ENCODE peak calls at places on chromosomes 1 and 21, in six cellular contexts. M is IMR-90, Z is transverse colon, X is HFFc6, J is heart left ventricle, P is GM12878. U is an unnamed sample.

GRCh38 chr1:202671388-202671787 is 38.9 kb downstream of the SYT2 start:
- DNase-seq in Z (peak), P (no peak), X (peak), M (no peak), J (no peak), U (no peak)

GRCh38 chr1:3038113-3038551 is 16.9 kb downstream of the ACTRT2 start:
- DNase-seq in J (peak), P (no peak), Z (no peak), M (no peak), X (no peak), U (no peak)

GRCh38 chr21:44846485-44847260 is 26.8 kb downstream of the PTTG1IP start:
- DNase-seq in J (peak), P (no peak), M (peak), X (peak), Z (peak), U (no peak)

GRCh38 chr1:227893696-227894305 is 53.9 kb downstream of the WNT9A start:
- DNase-seq in P (no peak), Z (no peak), X (no peak), J (peak), M (no peak), U (no peak)

GRCh38 chr1:19648689-19649088 is 4.6 kb downstream of the NBL1 start:
- DNase-seq in Z (peak), M (no peak), J (no peak), X (no peak), P (no peak), U (no peak)

GRCh38 chr1:231699769-231700168 is 73.2 kb downstream of the DISC1 start:
- DNase-seq in J (no peak), X (no peak), P (no peak), Z (no peak), M (peak), U (no peak)

GRCh38 chr1:89070509-89070908 is 5.5 kb upstream of the GBP1 start:
- DNase-seq in Z (no peak), X (no peak), J (no peak), P (no peak), M (no peak), U (no peak)

GRCh38 chr1:162882248-162882666 is 21.3 kb upstream of the CCDC190 start:
- DNase-seq in Z (no peak), P (no peak), J (no peak), X (no peak), M (no peak), U (no peak)

GRCh38 chr1:162040657-162041056 is 17.0 kb upstream of the OLFML2B start:
- DNase-seq in X (peak), Z (no peak), J (no peak), M (peak), P (no peak), U (no peak)

GRCh38 chr21:33383056-33383888 is 19.9 kb upstream of the IFNGR2 start:
- DNase-seq in Z (peak), J (peak), M (peak), X (peak), P (peak), U (no peak)

GRCh38 chr1:156858555-156858956 is 361 bp downstream of the INSRR start:
- DNase-seq in P (no peak), X (no peak), J (no peak), M (no peak), Z (no peak), U (no peak)

GRCh38 chr1:201912832-201913231 is 24.1 kb downstream of the SHISA4 start:
- DNase-seq in P (no peak), J (no peak), X (no peak), Z (peak), M (peak), U (no peak)

GRCh38 chr1:64966158-64966963 is at the start of gene JAK1:
- DNase-seq in P (no peak), X (peak), Z (peak), J (peak), M (peak), U (peak)

GRCh38 chr1:213983589-213984386 is 4.0 kb upstream of the PROX1 start:
- DNase-seq in P (no peak), X (no peak), Z (no peak), M (no peak), J (no peak), U (peak)

GRCh38 chr1:145824499-145824842 is 471 bp downstream of the POLR3C start:
- DNase-seq in Z (no peak), X (no peak), J (no peak), P (no peak), M (no peak), U (no peak)

GRCh38 chr1:168297019-168297418 is 16.3 kb downstream of the TBX19 start:
- DNase-seq in P (no peak), M (no peak), J (no peak), X (no peak), Z (no peak), U (no peak)

GRCh38 chr1:101121515-101121914 is 95.9 kb upstream of the DPH5 start:
- DNase-seq in M (no peak), Z (no peak), P (no peak), X (no peak), J (no peak), U (no peak)

GRCh38 chr1:54340434-54340833 is 65.8 kb downstream of the SSBP3 start:
- DNase-seq in P (no peak), X (no peak), Z (no peak), J (no peak), M (no peak), U (no peak)

GRCh38 chr1:54341763-54342162 is 64.4 kb downstream of the SSBP3 start:
- DNase-seq in X (no peak), M (no peak), P (no peak), J (no peak), Z (no peak), U (no peak)

GRCh38 chr1:54342306-54342705 is 63.9 kb downstream of the SSBP3 start:
- DNase-seq in P (no peak), Z (peak), X (no peak), M (no peak), J (no peak), U (no peak)

GRCh38 chr1:54339126-54339525 is 67.1 kb downstream of the SSBP3 start:
- DNase-seq in X (no peak), P (no peak), M (no peak), J (no peak), Z (no peak), U (no peak)

GRCh38 chr1:54340876-54341275 is 65.3 kb downstream of the SSBP3 start:
- DNase-seq in Z (no peak), P (no peak), M (no peak), J (no peak), X (no peak), U (no peak)
- TF ChIP-seq CTCF in Z (no peak), P (no peak), M (no peak), J (no peak), X (no peak), U (no peak)

GRCh38 chr1:28359592-28360239 is 9.8 kb upstream of the PHACTR4 start:
- DNase-seq in J (peak), Z (peak), P (no peak), X (peak), M (peak), U (peak)
- TF ChIP-seq CTCF in J (peak), Z (peak), P (peak), X (peak), M (peak), U (peak)

DNA sequence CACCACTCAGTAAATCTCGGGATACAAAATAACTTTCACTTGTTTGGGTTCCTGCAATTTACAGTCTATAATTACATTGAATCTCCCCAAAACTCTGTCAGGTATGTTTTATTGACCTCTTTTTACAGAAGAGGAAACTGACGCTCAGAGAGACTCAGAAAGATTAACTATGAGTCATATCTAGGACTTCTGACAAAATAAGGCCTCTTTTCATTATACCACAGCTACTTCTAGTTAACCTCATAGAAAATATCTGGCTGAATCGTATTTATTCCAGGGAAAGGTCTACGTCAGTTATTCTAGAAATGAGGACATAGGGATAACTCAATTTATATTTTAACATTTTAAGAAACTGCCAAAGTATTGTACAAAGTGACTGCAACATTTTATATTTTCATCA is 211.1 kb upstream of the FAM78B start:
- DNase-seq in P (no peak), X (no peak), J (no peak), M (no peak), Z (no peak), U (no peak)
- TF ChIP-seq CTCF in P (no peak), X (no peak), J (no peak), M (no peak), Z (no peak), U (no peak)

GRCh38 chr21:36320421-36321324 is 676 bp downstream of the MORC3 start:
- DNase-seq in P (peak), J (peak), M (peak), X (peak), Z (peak), U (peak)

GRCh38 chr21:36322083-36322424 is 2.1 kb downstream of the MORC3 start:
- DNase-seq in X (no peak), P (no peak), M (no peak), Z (no peak), J (no peak), U (no peak)

GRCh38 chr21:36316872-36317484 is 3.0 kb upstream of the MORC3 start:
- DNase-seq in J (no peak), P (no peak), X (no peak), M (no peak), Z (no peak), U (no peak)

GRCh38 chr21:36321325-36322082 is 1.5 kb downstream of the MORC3 start:
- DNase-seq in Z (no peak), M (peak), P (no peak), J (no peak), X (no peak), U (peak)

DNA sequence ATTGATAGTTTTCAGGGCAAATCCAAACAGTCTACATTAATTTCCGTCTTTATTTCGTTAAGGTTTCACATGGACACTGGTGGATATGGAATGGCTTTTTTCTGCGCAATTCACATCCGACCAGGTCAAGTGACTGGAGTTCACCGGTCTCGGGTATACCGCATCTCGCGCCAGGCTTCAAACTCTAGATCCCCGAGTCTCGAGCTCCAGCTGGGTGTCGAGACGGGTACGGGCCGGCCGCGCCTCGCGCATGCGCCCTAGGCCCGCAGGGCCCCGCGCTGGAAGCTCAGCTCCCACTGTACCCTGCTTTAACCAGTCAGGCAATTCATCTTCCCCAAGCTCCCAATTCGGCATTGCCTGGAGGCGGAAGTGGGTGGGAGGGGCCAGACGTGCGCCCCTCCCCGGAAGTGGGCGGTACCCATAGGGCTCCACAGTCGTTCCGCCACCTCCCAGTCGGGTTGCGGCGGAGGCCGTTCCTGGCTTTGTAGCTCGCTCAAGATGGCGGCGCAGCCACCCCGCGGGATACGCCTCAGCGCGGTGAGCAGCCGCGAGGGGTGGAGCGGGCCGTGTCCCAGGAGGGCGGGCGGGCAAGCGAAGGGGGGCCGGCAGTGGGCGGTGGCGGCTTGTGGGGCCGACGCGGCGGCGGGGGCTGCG is at the start of gene MORC3:
- DNase-seq in M (peak), Z (peak), X (peak), J (peak), P (peak), U (peak)
- TF ChIP-seq CTCF in M (no peak), Z (no peak), X (no peak), J (no peak), P (no peak), U (no peak)

GRCh38 chr1:215181518-215181917 is 99.0 kb downstream of the KCNK2 start:
- DNase-seq in P (no peak), Z (no peak), J (no peak), X (no peak), M (no peak), U (no peak)
- TF ChIP-seq CTCF in P (no peak), Z (no peak), J (no peak), X (no peak), M (no peak), U (no peak)

GRCh38 chr1:35855016-35855700 is 27.9 kb upstream of the AGO1 start:
- DNase-seq in Z (no peak), X (no peak), J (no peak), P (no peak), M (no peak), U (no peak)
- TF ChIP-seq CTCF in Z (no peak), X (peak), J (no peak), P (no peak), M (no peak), U (no peak)

GRCh38 chr1:33841516-33841915 is 22.4 kb upstream of the HMGB4 start:
- DNase-seq in M (no peak), P (no peak), Z (no peak), X (no peak), J (no peak), U (no peak)

GRCh38 chr1:33836911-33837310 is 27.0 kb upstream of the HMGB4 start:
- DNase-seq in J (no peak), M (no peak), Z (no peak), X (no peak), P (no peak), U (no peak)

GRCh38 chr1:33846861-33847260 is 17.0 kb upstream of the HMGB4 start:
- DNase-seq in P (no peak), M (no peak), Z (no peak), J (no peak), X (no peak), U (no peak)

GRCh38 chr1:33848205-33848604 is 15.7 kb upstream of the HMGB4 start:
- DNase-seq in M (no peak), J (no peak), P (no peak), X (no peak), Z (no peak), U (no peak)

DNA sequence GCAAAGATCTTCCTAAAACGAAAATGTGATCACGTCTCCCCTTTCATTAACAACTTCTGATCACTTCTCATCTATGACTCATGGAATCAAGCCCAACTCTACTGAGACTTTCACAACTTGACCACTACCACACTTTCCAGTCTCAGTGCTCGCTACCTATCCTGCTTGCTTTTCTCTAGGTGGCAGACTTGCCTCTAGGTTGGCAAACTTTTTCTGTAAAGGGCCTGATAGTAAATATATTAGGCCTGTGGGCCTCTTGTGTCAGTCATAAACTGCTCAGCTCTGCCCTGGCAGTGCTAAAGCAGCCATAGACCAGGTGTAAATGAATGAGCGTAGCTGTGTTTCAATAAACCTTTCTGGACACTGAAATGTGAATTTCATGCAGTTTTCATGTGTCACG is 21.5 kb upstream of the HMGB4 start:
- DNase-seq in Z (no peak), X (no peak), M (no peak), P (no peak), J (no peak), U (no peak)
- TF ChIP-seq CTCF in Z (no peak), X (no peak), M (no peak), P (no peak), J (no peak), U (no peak)

GRCh38 chr1:61269648-61270047 is 187.3 kb downstream of the NFIA start:
- DNase-seq in M (no peak), P (no peak), J (no peak), Z (no peak), X (no peak), U (no peak)

GRCh38 chr1:61271412-61271789 is 189.0 kb downstream of the NFIA start:
- DNase-seq in X (no peak), M (no peak), J (no peak), P (no peak), Z (no peak), U (no peak)

GRCh38 chr1:61268546-61269243 is 186.3 kb downstream of the NFIA start:
- DNase-seq in Z (no peak), P (no peak), J (no peak), X (no peak), M (no peak), U (no peak)

GRCh38 chr1:61270107-61270506 is 187.7 kb downstream of the NFIA start:
- DNase-seq in M (no peak), P (no peak), J (no peak), X (no peak), Z (no peak), U (no peak)

DNA sequence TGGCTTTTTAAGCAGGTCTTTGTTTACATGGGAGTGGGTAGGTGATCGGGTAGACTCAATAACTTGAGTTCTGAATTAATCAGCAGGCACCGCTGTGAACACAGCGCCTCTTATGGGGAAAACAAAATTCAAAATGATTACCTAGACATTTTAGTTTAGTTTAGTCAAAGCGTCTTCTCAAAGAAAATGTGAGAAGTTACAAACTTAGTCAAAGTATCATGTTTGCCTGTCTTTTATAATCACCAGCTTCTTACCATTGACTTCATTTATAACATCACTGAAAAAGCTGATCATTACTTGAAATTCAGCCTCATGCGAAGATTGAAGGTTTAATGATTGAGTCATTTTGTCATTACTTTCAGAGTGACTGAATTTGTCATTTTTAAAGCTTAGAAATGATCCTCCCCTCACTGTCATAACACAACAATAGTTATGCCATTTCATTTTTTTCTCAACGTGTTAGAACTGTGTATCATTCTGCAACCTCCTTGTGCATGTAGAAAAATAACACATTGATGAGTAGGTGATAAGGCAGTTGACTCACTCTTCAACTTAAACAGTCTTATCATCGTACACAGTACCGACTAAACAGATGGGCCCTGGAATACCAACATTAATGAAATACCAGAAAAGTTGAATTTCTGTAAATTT is 188.5 kb downstream of the NFIA start:
- DNase-seq in J (no peak), Z (no peak), M (peak), P (no peak), X (no peak), U (no peak)
- TF ChIP-seq CTCF in J (no peak), Z (no peak), M (no peak), P (no peak), X (no peak), U (no peak)